ENCODE peak calls at places on chromosomes 4 and X, in five cellular contexts. F is fibroblast of mammary gland; V is endothelial cell; Q is astrocyte; N is CD8-positive, alpha-beta T cell. D is an unnamed sample.

GRCh38 chr4:108900018-108900417 is 137.2 kb upstream of the ETNPPL start:
- DNase-seq in Q (no peak), N (no peak), V (no peak), F (no peak), D (no peak)

GRCh38 chrX:28124416-28124815 is 143.2 kb upstream of the DCAF8L1 start:
- DNase-seq in N (no peak), F (no peak), Q (no peak), V (no peak), D (no peak)

GRCh38 chr4:36056128-36056527 is 188.2 kb downstream of the ARAP2 start:
- DNase-seq in V (no peak), F (no peak), N (no peak), Q (no peak), D (no peak)

GRCh38 chr4:3106339-3107186 is 32.1 kb downstream of the HTT start:
- DNase-seq in N (peak), V (peak), Q (peak), F (peak), D (peak)

GRCh38 chr4:153115322-153116100 is 88.7 kb upstream of the TRIM2 start:
- DNase-seq in Q (peak), V (no peak), N (peak), F (peak), D (no peak)

GRCh38 chrX:103831342-103831802 is 685 bp downstream of the RAB9B start:
- DNase-seq in Q (no peak), F (no peak), V (peak), N (peak), D (peak)

GRCh38 chrX:2224597-2225235 is 276.1 kb downstream of the DHRSX start:
- DNase-seq in Q (no peak), N (no peak), V (no peak), F (no peak), D (no peak)

GRCh38 chr4:36159208-36159607 is 85.1 kb downstream of the ARAP2 start:
- DNase-seq in V (peak), Q (no peak), N (no peak), F (no peak), D (no peak)

GRCh38 chr4:174873931-174874330 is 44.2 kb upstream of the ADAM29 start:
- DNase-seq in N (no peak), Q (no peak), V (no peak), F (peak), D (no peak)

GRCh38 chr4:106384878-106385277 is 16.3 kb upstream of the GIMD1 start:
- DNase-seq in V (no peak), Q (no peak), N (no peak), F (no peak), D (no peak)

DNA sequence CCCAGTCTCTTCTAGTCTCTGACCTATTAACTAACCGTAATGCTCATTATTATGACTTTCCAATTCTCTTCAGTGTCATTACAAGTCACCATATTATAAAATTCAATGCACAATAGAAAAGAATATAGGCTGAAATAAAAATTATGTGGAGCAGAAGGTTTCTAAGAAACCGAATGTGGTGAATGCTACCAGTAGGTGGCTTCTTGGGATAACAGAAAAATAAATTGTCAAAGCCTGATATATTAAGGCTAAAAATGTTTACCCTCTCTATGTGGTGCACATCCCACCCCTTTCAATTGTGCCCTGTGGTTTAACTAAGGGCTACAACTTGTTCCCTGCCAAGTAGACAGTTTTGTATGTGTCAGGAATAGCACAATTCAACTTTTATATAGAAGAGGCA is 624.6 kb upstream of the TECRL start:
- DNase-seq in V (no peak), N (no peak), Q (peak), F (peak), D (no peak)
- TF ChIP-seq CTCF in V (peak), N (no peak), Q (peak), F (no peak), D (no peak)

GRCh38 chr4:68673143-68673542 is 2.7 kb upstream of the UGT2B15 start:
- DNase-seq in N (no peak), F (no peak), V (no peak), Q (no peak), D (no peak)
- TF ChIP-seq CTCF in N (no peak), F (no peak), V (no peak), Q (no peak), D (no peak)

GRCh38 chr4:74320559-74321118 is 12.4 kb downstream of the EPGN start:
- DNase-seq in N (no peak), Q (peak), F (peak), V (peak), D (no peak)
- TF ChIP-seq CTCF in N (no peak), Q (peak), F (peak), V (peak), D (no peak)

GRCh38 chr4:107388736-107389135 is 331.3 kb downstream of the PAPSS1 start:
- DNase-seq in Q (no peak), N (no peak), F (no peak), V (no peak), D (no peak)
- TF ChIP-seq CTCF in Q (no peak), N (no peak), F (no peak), V (no peak), D (no peak)

GRCh38 chrX:23953908-23954269 is 46.1 kb downstream of the CXorf58 start:
- DNase-seq in F (no peak), V (no peak), Q (no peak), N (no peak), D (no peak)
- TF ChIP-seq CTCF in F (no peak), V (no peak), Q (no peak), N (peak), D (no peak)

DNA sequence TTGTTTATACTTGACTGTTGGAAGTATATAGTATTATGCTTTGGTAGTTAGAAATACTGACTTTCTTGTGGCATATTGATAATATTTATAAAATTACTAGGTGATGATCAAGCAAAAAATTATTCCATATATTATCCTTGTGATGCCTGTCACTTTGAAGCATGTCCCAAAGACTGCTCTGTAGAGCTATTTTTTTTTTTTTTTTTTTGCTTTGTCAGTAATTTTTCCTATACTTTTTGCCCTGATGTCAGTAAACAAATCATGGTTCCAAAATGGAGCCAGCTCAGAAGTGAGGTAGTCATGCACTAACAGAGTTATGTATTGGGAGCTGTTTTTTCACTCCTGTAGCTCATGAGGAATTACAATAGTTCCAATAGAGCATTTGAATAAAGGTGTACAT is 11.2 kb downstream of the WWC2 start:
- DNase-seq in V (no peak), Q (no peak), F (no peak), N (no peak), D (no peak)
- TF ChIP-seq CTCF in V (no peak), Q (no peak), F (no peak), N (no peak), D (no peak)

GRCh38 chr4:164997941-164998340 is 20.5 kb upstream of the TRIM61 start:
- DNase-seq in Q (no peak), N (no peak), F (no peak), V (no peak), D (no peak)

GRCh38 chr4:164997324-164997723 is 19.9 kb upstream of the TRIM61 start:
- DNase-seq in V (no peak), N (no peak), F (peak), Q (no peak), D (no peak)
- TF ChIP-seq CTCF in V (no peak), N (no peak), F (peak), Q (no peak), D (no peak)